ENCODE peak calls at places on chromosomes 5 and 9, in four cellular contexts. X is LoVo, M is AML-193, T is activated T-helper 1 cell treated with Interleukin-2 at 50 U/mL for 16 hours. D is an unnamed sample.

GRCh38 chr5:172766287-172767104 is 4.5 kb downstream of the DUSP1 start:
- DNase-seq in X (no peak), M (no peak), T (no peak), D (no peak)

GRCh38 chr9:125404733-125405132 is 143.1 kb downstream of the GAPVD1 start:
- DNase-seq in X (no peak), M (no peak), T (no peak), D (no peak)

GRCh38 chr5:160083012-160083436 is 36.2 kb downstream of the PWWP2A start:
- DNase-seq in X (no peak), M (no peak), T (no peak), D (peak)

GRCh38 chr5:75197746-75198145 is 38.9 kb downstream of the ANKRD31 start:
- DNase-seq in X (no peak), M (no peak), T (no peak), D (no peak)

GRCh38 chr9:87502446-87503232 is 5.0 kb downstream of the DAPK1 start:
- DNase-seq in X (peak), M (peak), T (no peak), D (peak)

GRCh38 chr9:110064721-110065252 is 143.2 kb downstream of the C9orf152 start:
- DNase-seq in X (no peak), M (peak), T (no peak), D (no peak)

GRCh38 chr9:87716141-87716540 is 9.8 kb upstream of the CTSL start:
- DNase-seq in X (no peak), M (no peak), T (no peak), D (no peak)

GRCh38 chr5:17691781-17692180 is 57.5 kb downstream of the TAF11L14 start:
- DNase-seq in X (no peak), M (no peak), T (no peak), D (no peak)

GRCh38 chr9:111148994-111149759 is 110.9 kb upstream of the LPAR1 start:
- DNase-seq in X (no peak), M (no peak), T (no peak), D (no peak)

GRCh38 chr9:132742821-132743311 is 72.6 kb downstream of the GTF3C4 start:
- DNase-seq in X (no peak), M (no peak), T (no peak), D (no peak)

GRCh38 chr5:145764325-145764724 is 70.8 kb downstream of the PRELID2 start:
- DNase-seq in X (no peak), M (no peak), T (no peak), D (no peak)

GRCh38 chr9:105331755-105332154 is 87.3 kb downstream of the SLC44A1 start:
- DNase-seq in X (peak), M (no peak), T (no peak), D (no peak)

GRCh38 chr9:17065062-17065461 is 69.8 kb upstream of the CNTLN start:
- DNase-seq in X (no peak), M (no peak), T (no peak), D (no peak)

GRCh38 chr5:132877466-132877865 is 4.0 kb downstream of the LEAP2 start:
- DNase-seq in X (no peak), M (no peak), T (no peak), D (no peak)

GRCh38 chr5:120678279-120678678 is 214.2 kb downstream of the PRR16 start:
- DNase-seq in X (no peak), M (no peak), T (no peak), D (no peak)

GRCh38 chr9:79651251-79651795 is 79.6 kb downstream of the TLE4 start:
- DNase-seq in X (no peak), M (peak), T (no peak), D (no peak)

GRCh38 chr9:137307255-137308101 is 5.4 kb upstream of the NRARP start:
- DNase-seq in X (no peak), M (no peak), T (no peak), D (no peak)

GRCh38 chr5:1463326-1464095 is 18.3 kb upstream of the SLC6A3 start:
- DNase-seq in X (no peak), M (no peak), T (no peak), D (no peak)

GRCh38 chr5:174526177-174526576 is 198.2 kb upstream of the MSX2 start:
- DNase-seq in X (no peak), M (no peak), T (no peak), D (no peak)

GRCh38 chr5:32520326-32520725 is 65.0 kb upstream of the SUB1 start:
- DNase-seq in X (no peak), M (no peak), T (no peak), D (no peak)

GRCh38 chr5:163079618-163080017 is 357.8 kb upstream of the CCNG1 start:
- DNase-seq in X (no peak), M (no peak), T (no peak), D (no peak)

GRCh38 chr5:17918373-17919104 is 284.3 kb downstream of the TAF11L14 start:
- DNase-seq in X (no peak), M (no peak), T (no peak), D (no peak)

GRCh38 chr9:116544896-116545295 is 142.2 kb upstream of the TRIM32 start:
- DNase-seq in X (no peak), M (no peak), T (no peak), D (no peak)

GRCh38 chr5:17438027-17438426 is 60.0 kb upstream of the TAF11L2 start:
- DNase-seq in X (no peak), M (no peak), T (no peak), D (no peak)

GRCh38 chr5:42022383-42022782 is 97.3 kb downstream of the FBXO4 start:
- DNase-seq in X (no peak), M (no peak), T (no peak), D (no peak)

GRCh38 chr5:102670224-102670836 is 84.8 kb upstream of the PAM start:
- DNase-seq in X (peak), M (peak), T (no peak), D (no peak)

GRCh38 chr5:32852535-32852934 is 141.4 kb downstream of the NPR3 start:
- DNase-seq in X (no peak), M (no peak), T (no peak), D (peak)

GRCh38 chr9:18994263-18994916 is 38.6 kb downstream of the SAXO1 start:
- DNase-seq in X (no peak), M (no peak), T (no peak), D (no peak)

GRCh38 chr9:96141666-96142065 is 160.3 kb downstream of the HSD17B3 start:
- DNase-seq in X (no peak), M (no peak), T (no peak), D (no peak)

GRCh38 chr5:95087819-95088317 is 197.0 kb downstream of the MCTP1 start:
- DNase-seq in X (no peak), M (no peak), T (no peak), D (no peak)

GRCh38 chr5:148902478-148902877 is 76.1 kb downstream of the ADRB2 start:
- DNase-seq in X (no peak), M (no peak), T (no peak), D (no peak)

GRCh38 chr5:122182491-122182921 is 53.2 kb downstream of the ZNF474 start:
- DNase-seq in X (peak), M (no peak), T (no peak), D (peak)

GRCh38 chr9:112925058-112925641 is 34.5 kb upstream of the SLC46A2 start:
- DNase-seq in X (peak), M (no peak), T (no peak), D (peak)

GRCh38 chr5:39099831-39100230 is 25.6 kb upstream of the RICTOR start:
- DNase-seq in X (no peak), M (no peak), T (no peak), D (no peak)

GRCh38 chr9:132239999-132240859 is 78.4 kb downstream of the NTNG2 start:
- DNase-seq in X (no peak), M (no peak), T (no peak), D (no peak)

GRCh38 chr5:1759378-1759970 is 40.2 kb downstream of the MRPL36 start:
- DNase-seq in X (no peak), M (no peak), T (no peak), D (no peak)

GRCh38 chr5:180069589-180070247 is 1.8 kb downstream of the RNF130 start:
- DNase-seq in X (no peak), M (peak), T (no peak), D (no peak)